ENCODE peak calls at places on chromosomes 4 and X, in four cellular contexts. One of them, this sample, is unnamed.

GRCh38 chrX:1600406-1601050 is 9.1 kb downstream of the AKAP17A start:
- DNase-seq in Peyer's patch: no peak
- DNase-seq in HCT116: no peak
- DNase-seq in brain microvascular endothelial cell: no peak
- DNase-seq in this sample: no peak

GRCh38 chr4:18568600-18568999 is 547.0 kb upstream of the LCORL start:
- DNase-seq in Peyer's patch: no peak
- DNase-seq in HCT116: no peak
- DNase-seq in brain microvascular endothelial cell: no peak
- DNase-seq in this sample: no peak

GRCh38 chrX:28585767-28586166 is 1.5 kb upstream of the IL1RAPL1 start:
- DNase-seq in Peyer's patch: no peak
- DNase-seq in HCT116: no peak
- DNase-seq in brain microvascular endothelial cell: no peak
- DNase-seq in this sample: no peak

GRCh38 chr4:336099-336892 is 1.3 kb upstream of the ZNF141 start:
- DNase-seq in Peyer's patch: peak; percentile 51
- DNase-seq in HCT116: no peak
- DNase-seq in brain microvascular endothelial cell: no peak
- DNase-seq in this sample: peak; percentile 35

GRCh38 chrX:126065901-126066660 is 100.0 kb downstream of the DCAF12L2 start:
- DNase-seq in Peyer's patch: peak; percentile 38
- DNase-seq in HCT116: no peak
- DNase-seq in brain microvascular endothelial cell: no peak
- DNase-seq in this sample: no peak

GRCh38 chr4:73142995-73143547 is 73.6 kb upstream of the COX18 start:
- DNase-seq in Peyer's patch: no peak
- DNase-seq in HCT116: no peak
- DNase-seq in brain microvascular endothelial cell: no peak
- DNase-seq in this sample: no peak

GRCh38 chr4:85650908-85651307 is 176.0 kb downstream of the ARHGAP24 start:
- DNase-seq in Peyer's patch: no peak
- DNase-seq in HCT116: no peak
- DNase-seq in brain microvascular endothelial cell: no peak
- DNase-seq in this sample: no peak

GRCh38 chrX:29215251-29215650 is 628.0 kb downstream of the IL1RAPL1 start:
- DNase-seq in Peyer's patch: no peak
- DNase-seq in HCT116: no peak
- DNase-seq in brain microvascular endothelial cell: no peak
- DNase-seq in this sample: no peak

GRCh38 chr4:152606800-152607577 is 71.1 kb upstream of the FBXW7 start:
- DNase-seq in Peyer's patch: no peak
- DNase-seq in HCT116: no peak
- DNase-seq in brain microvascular endothelial cell: no peak
- DNase-seq in this sample: no peak

GRCh38 chrX:21745756-21746155 is 12.2 kb downstream of the SMPX start:
- DNase-seq in Peyer's patch: peak; percentile 72
- DNase-seq in HCT116: no peak
- DNase-seq in brain microvascular endothelial cell: peak; percentile 43
- DNase-seq in this sample: peak; percentile 11

DNA sequence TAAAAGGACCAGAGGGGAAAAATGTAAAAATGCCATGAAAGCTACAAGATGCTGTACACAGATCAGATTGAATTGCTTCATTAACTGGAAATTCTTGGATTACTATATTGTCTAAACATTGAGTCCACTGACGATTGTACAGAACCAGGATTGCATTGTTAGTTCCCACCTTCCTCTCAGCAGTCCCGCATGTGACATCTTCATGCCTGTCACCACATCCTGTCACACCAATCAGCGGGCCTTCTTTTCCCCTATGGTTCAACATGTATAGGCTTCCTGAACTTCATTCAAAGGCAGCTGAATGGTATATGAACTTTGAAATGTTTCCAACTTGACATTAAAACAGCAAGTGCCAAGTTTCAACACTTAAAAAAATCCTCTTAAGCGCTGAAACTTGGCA is 24.5 kb downstream of the ZRSR2 start:
- DNase-seq in Peyer's patch: no peak
- DNase-seq in HCT116: no peak
- DNase-seq in brain microvascular endothelial cell: no peak
- DNase-seq in this sample: no peak
- H3K36me3 ChIP-seq in Peyer's patch: no peaks in the 10 kb centered on the region
- H3K36me3 ChIP-seq in HCT116: no peaks in the 10 kb centered on the region
- H3K36me3 ChIP-seq in brain microvascular endothelial cell: peaks cover 41% of the 10 kb centered on the region
- H3K36me3 ChIP-seq in this sample: peaks cover 67% of the 10 kb centered on the region

DNA sequence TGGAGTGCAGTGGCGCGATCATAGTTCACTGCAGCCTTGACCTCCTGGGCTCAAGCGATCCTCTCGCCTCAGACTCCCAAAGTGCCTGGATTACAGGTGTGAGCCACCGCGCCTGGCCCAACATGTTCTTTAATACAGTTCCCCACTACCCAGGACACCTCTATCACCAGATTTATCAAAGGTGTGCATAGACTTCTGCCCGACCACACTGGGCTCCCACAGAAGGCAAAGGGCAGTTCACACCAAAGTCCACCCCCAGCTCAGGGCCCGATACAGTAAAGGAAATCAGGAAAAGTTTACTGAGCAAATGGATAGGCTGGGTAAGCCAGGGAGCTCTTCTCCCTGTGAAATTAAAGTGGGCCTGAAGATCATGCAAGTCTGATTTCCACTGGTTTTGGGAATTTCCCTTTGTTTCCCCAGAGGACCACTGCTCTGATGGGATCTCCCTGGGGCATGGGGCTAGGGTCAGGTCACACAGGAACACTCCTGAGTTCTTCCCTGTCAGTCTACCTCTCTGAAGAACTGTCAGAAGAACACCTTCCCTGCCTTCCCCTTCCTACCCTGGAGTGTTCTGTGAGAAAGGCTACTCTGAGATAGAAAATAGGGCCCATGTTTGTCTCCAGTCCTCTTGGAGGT is 17.7 kb upstream of the PIM2 start:
- DNase-seq in Peyer's patch: no peak
- DNase-seq in HCT116: no peak
- DNase-seq in brain microvascular endothelial cell: no peak
- DNase-seq in this sample: no peak
- H3K27ac ChIP-seq in Peyer's patch: peak overlapping the region; percentile 75
- H3K27ac ChIP-seq in HCT116: no peak overlapping the region
- H3K27ac ChIP-seq in brain microvascular endothelial cell: no peak overlapping the region
- H3K27ac ChIP-seq in this sample: no peak overlapping the region

GRCh38 chr4:4383085-4383484 is 3.8 kb upstream of the NSG1 start:
- DNase-seq in Peyer's patch: no peak
- DNase-seq in HCT116: no peak
- DNase-seq in brain microvascular endothelial cell: no peak
- DNase-seq in this sample: no peak
- H3K27me3 ChIP-seq in Peyer's patch: no peaks in the 10 kb centered on the region
- H3K27me3 ChIP-seq in HCT116: no peaks in the 10 kb centered on the region
- H3K27me3 ChIP-seq in brain microvascular endothelial cell: peaks cover 45% of the 10 kb centered on the region
- H3K27me3 ChIP-seq in this sample: peaks cover 56% of the 10 kb centered on the region

GRCh38 chrX:153864101-153864500 is 21.9 kb downstream of the L1CAM start:
- DNase-seq in Peyer's patch: no peak
- DNase-seq in HCT116: no peak
- DNase-seq in brain microvascular endothelial cell: no peak
- DNase-seq in this sample: no peak
- H3K36me3 ChIP-seq in Peyer's patch: no peaks in the 10 kb centered on the region
- H3K36me3 ChIP-seq in HCT116: no peaks in the 10 kb centered on the region
- H3K36me3 ChIP-seq in brain microvascular endothelial cell: no peaks in the 10 kb centered on the region
- H3K36me3 ChIP-seq in this sample: no peaks in the 10 kb centered on the region

DNA sequence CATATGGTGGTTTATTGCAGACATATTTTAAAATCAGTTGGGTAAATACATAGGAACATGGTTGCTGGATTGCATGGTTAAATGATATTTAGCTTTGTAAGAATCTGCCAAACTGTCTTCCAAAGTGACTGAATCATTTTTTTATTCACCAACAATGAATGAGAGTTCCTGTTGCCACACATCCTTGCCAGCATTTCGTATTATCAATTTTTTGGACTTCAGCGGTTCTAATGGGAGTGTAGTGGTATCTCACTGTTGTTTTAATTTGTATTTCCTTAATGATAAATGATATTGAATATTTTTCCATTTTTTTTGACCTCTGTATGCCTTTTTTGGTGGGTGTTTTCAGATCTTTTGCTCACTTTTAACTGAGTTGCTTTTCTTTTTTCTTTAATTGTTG is 1.4 kb upstream of the MTHFD2L start:
- DNase-seq in Peyer's patch: no peak
- DNase-seq in HCT116: no peak
- DNase-seq in brain microvascular endothelial cell: no peak
- DNase-seq in this sample: no peak
- H3K27ac ChIP-seq in Peyer's patch: no peak overlapping the region
- H3K27ac ChIP-seq in HCT116: peak overlapping the region; percentile 75
- H3K27ac ChIP-seq in brain microvascular endothelial cell: peak overlapping the region; percentile 97
- H3K27ac ChIP-seq in this sample: no peak overlapping the region

DNA sequence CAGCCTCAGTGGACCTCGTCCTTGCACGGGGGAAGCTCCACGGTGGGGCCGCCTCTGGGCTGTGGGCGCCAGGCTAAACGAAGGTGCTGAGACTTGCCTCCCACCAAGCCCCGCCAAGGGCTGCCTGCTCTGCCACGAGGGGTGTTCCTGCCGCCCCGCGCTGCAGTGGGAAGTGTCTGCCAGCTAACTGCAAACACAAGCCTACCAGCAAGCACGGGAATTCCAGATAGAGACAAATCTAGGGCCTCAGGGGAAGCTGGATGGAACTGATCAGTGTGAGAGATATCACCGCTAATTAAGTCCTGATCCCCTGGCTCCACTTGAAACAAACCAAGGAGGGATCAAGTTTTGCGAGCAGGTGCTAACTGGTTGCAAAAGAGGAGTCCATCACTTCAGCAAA is 181.6 kb upstream of the LEF1 start:
- DNase-seq in Peyer's patch: no peak
- DNase-seq in HCT116: no peak
- DNase-seq in brain microvascular endothelial cell: no peak
- DNase-seq in this sample: no peak
- H3K27me3 ChIP-seq in Peyer's patch: no peaks in the 10 kb centered on the region
- H3K27me3 ChIP-seq in HCT116: peaks cover 16% of the 10 kb centered on the region
- H3K27me3 ChIP-seq in brain microvascular endothelial cell: no peaks in the 10 kb centered on the region
- H3K27me3 ChIP-seq in this sample: no peaks in the 10 kb centered on the region

GRCh38 chrX:18974993-18975392 is 8.9 kb downstream of the PHKA2 start:
- DNase-seq in Peyer's patch: no peak
- DNase-seq in HCT116: no peak
- DNase-seq in brain microvascular endothelial cell: no peak
- DNase-seq in this sample: no peak
- H3K36me3 ChIP-seq in Peyer's patch: no peaks in the 10 kb centered on the region
- H3K36me3 ChIP-seq in HCT116: no peaks in the 10 kb centered on the region
- H3K36me3 ChIP-seq in brain microvascular endothelial cell: no peaks in the 10 kb centered on the region
- H3K36me3 ChIP-seq in this sample: no peaks in the 10 kb centered on the region

GRCh38 chrX:71666240-71667223 is 814 bp upstream of the LOC101059915 start:
- DNase-seq in Peyer's patch: no peak
- DNase-seq in HCT116: no peak
- DNase-seq in brain microvascular endothelial cell: no peak
- DNase-seq in this sample: no peak

GRCh38 chrX:71664889-71665491 is 2.4 kb upstream of the LOC101059915 start:
- DNase-seq in Peyer's patch: no peak
- DNase-seq in HCT116: no peak
- DNase-seq in brain microvascular endothelial cell: no peak
- DNase-seq in this sample: no peak

GRCh38 chrX:71668248-71668595 is 876 bp downstream of the LOC101059915 start:
- DNase-seq in Peyer's patch: no peak
- DNase-seq in HCT116: no peak
- DNase-seq in brain microvascular endothelial cell: no peak
- DNase-seq in this sample: no peak

GRCh38 chrX:71667328-71668247 is at the start of gene LOC101059915:
- DNase-seq in Peyer's patch: no peak
- DNase-seq in HCT116: no peak
- DNase-seq in brain microvascular endothelial cell: no peak
- DNase-seq in this sample: no peak

DNA sequence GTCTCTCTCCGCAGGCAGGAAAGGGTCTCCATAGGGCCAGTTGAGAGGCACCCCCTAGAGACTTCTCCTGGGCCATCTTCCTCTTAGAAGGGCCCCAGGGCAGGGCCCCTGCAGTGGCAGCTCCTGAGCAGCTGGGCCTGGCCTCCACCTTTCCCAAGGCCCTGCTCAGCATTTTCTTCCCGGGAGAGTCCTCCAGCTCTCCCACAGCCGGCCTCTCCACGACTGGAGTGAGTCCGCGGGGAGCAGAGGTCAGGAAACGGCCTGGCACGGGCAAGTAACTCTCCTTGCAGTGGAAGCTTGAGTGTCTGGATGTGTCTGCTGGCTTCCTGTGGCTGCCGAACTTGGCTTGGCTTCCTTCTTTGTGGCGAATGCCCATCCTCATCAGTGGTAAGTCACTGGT is 1.6 kb upstream of the LOC101059915 start:
- DNase-seq in Peyer's patch: no peak
- DNase-seq in HCT116: no peak
- DNase-seq in brain microvascular endothelial cell: no peak
- DNase-seq in this sample: no peak
- H3K27ac ChIP-seq in Peyer's patch: no peak overlapping the region
- H3K27ac ChIP-seq in HCT116: no peak overlapping the region
- H3K27ac ChIP-seq in brain microvascular endothelial cell: no peak overlapping the region
- H3K27ac ChIP-seq in this sample: no peak overlapping the region

GRCh38 chrX:72409993-72410392 is 104.3 kb upstream of the CITED1 start:
- DNase-seq in Peyer's patch: no peak
- DNase-seq in HCT116: no peak
- DNase-seq in brain microvascular endothelial cell: no peak
- DNase-seq in this sample: no peak

DNA sequence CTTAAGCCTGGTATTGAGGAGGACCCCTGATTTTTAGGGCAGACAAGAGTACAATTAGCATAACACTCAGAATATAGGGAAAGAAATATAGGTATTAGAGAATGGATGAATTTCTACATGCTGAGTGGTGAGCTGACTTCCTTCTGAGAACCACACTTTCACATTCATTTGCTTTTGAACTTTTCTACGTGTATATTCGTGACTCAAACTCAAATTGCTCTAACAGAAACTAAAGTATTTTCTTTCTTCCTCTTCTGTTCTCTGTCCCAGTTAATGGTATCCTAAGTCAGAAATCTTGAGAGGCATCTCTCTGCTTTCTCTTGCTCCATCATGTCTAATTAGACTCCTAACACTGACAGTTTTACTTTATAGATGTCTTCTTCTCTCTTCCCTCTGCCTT is 103.2 kb upstream of the CITED1 start:
- DNase-seq in Peyer's patch: no peak
- DNase-seq in HCT116: no peak
- DNase-seq in brain microvascular endothelial cell: no peak
- DNase-seq in this sample: no peak
- H3K27me3 ChIP-seq in Peyer's patch: no peaks in the 10 kb centered on the region
- H3K27me3 ChIP-seq in HCT116: no peaks in the 10 kb centered on the region
- H3K27me3 ChIP-seq in brain microvascular endothelial cell: no peaks in the 10 kb centered on the region
- H3K27me3 ChIP-seq in this sample: no peaks in the 10 kb centered on the region

GRCh38 chrX:132071260-132071659 is 48.2 kb downstream of the STK26 start:
- DNase-seq in Peyer's patch: no peak
- DNase-seq in HCT116: no peak
- DNase-seq in brain microvascular endothelial cell: no peak
- DNase-seq in this sample: no peak
- H3K36me3 ChIP-seq in Peyer's patch: no peaks in the 10 kb centered on the region
- H3K36me3 ChIP-seq in HCT116: no peaks in the 10 kb centered on the region
- H3K36me3 ChIP-seq in brain microvascular endothelial cell: no peaks in the 10 kb centered on the region
- H3K36me3 ChIP-seq in this sample: no peaks in the 10 kb centered on the region